ENCODE peak calls at places on chromosomes 2 and 18, in six cellular contexts. X is A549, E is HFFc6, K is lower lobe of right lung, H is tibial artery, J is cardiac fibroblast. D is an unnamed sample.

GRCh38 chr2:64686283-64686956 is 32.7 kb upstream of the SERTAD2 start:
- DNase-seq in J (no peak), E (no peak), H (no peak), K (no peak), X (no peak), D (no peak)

GRCh38 chr18:29651121-29651675 is 1391.3 kb downstream of the DSC3 start:
- DNase-seq in H (no peak), E (peak), X (no peak), J (peak), K (no peak), D (no peak)

GRCh38 chr2:157858846-157859245 is 17.3 kb downstream of the ACVR1 start:
- DNase-seq in K (no peak), E (no peak), H (no peak), J (no peak), X (no peak), D (no peak)

GRCh38 chr2:152694161-152694661 is 23.1 kb downstream of the PRPF40A start:
- DNase-seq in X (peak), E (peak), J (peak), K (no peak), H (no peak), D (no peak)

GRCh38 chr2:149164296-149164695 is 125.8 kb downstream of the LYPD6B start:
- DNase-seq in H (no peak), X (no peak), E (peak), K (no peak), J (no peak), D (no peak)

GRCh38 chr18:56433919-56434318 is 204.5 kb downstream of the TXNL1 start:
- DNase-seq in X (no peak), J (no peak), E (no peak), H (no peak), K (no peak), D (no peak)

GRCh38 chr2:7709907-7710306 is 792.7 kb downstream of the RNF144A start:
- DNase-seq in E (peak), X (no peak), J (no peak), K (no peak), H (no peak), D (no peak)

GRCh38 chr2:10339647-10340592 is 37.2 kb downstream of the HPCAL1 start:
- DNase-seq in E (no peak), X (no peak), H (no peak), J (no peak), K (no peak), D (no peak)

GRCh38 chr2:37469126-37469525 is 124.7 kb downstream of the QPCT start:
- DNase-seq in E (no peak), X (no peak), H (no peak), J (peak), K (no peak), D (no peak)

GRCh38 chr2:68086166-68086565 is 23.4 kb upstream of the C1D start:
- DNase-seq in E (no peak), X (no peak), K (no peak), J (no peak), H (no peak), D (no peak)

GRCh38 chr2:126645211-126645618 is 10.7 kb upstream of the GYPC start:
- DNase-seq in J (no peak), E (no peak), H (no peak), X (no peak), K (no peak), D (no peak)

GRCh38 chr2:24724111-24724775 is 68.9 kb downstream of the PTRHD1 start:
- DNase-seq in H (no peak), E (no peak), X (no peak), J (no peak), K (no peak), D (no peak)

GRCh38 chr18:48409591-48410094 is 460 bp upstream of the ZBTB7C start:
- DNase-seq in X (no peak), E (no peak), J (peak), K (peak), H (peak), D (peak)

GRCh38 chr2:218065239-218066006 is 3.6 kb upstream of the RUFY4 start:
- DNase-seq in K (no peak), X (no peak), E (no peak), H (no peak), J (no peak), D (no peak)

GRCh38 chr2:85154048-85154753 is 21.0 kb downstream of the TCF7L1 start:
- DNase-seq in H (no peak), E (no peak), K (no peak), J (peak), X (no peak), D (no peak)

GRCh38 chr2:102069311-102069974 is 73.1 kb upstream of the IL1R1 start:
- DNase-seq in E (no peak), K (no peak), X (no peak), J (peak), H (no peak), D (no peak)

GRCh38 chr2:118417417-118418125 is 329.3 kb downstream of the INSIG2 start:
- DNase-seq in J (no peak), X (no peak), H (no peak), E (no peak), K (no peak), D (no peak)

GRCh38 chr2:15949126-15949525 is 8.8 kb downstream of the MYCN start:
- DNase-seq in J (no peak), K (no peak), X (no peak), E (no peak), H (no peak), D (no peak)

GRCh38 chr2:19806591-19806990 is 95.2 kb downstream of the TTC32 start:
- DNase-seq in H (no peak), X (no peak), E (no peak), K (no peak), J (no peak), D (no peak)

GRCh38 chr18:54254265-54254758 is 15.0 kb upstream of the POLI start:
- DNase-seq in X (peak), J (peak), H (no peak), E (peak), K (no peak), D (no peak)

GRCh38 chr18:70029163-70029562 is 81.5 kb upstream of the CD226 start:
- DNase-seq in H (no peak), J (no peak), K (no peak), E (no peak), X (no peak), D (no peak)

GRCh38 chr2:101706121-101706818 is 8.8 kb downstream of the MAP4K4 start:
- DNase-seq in X (no peak), K (no peak), H (no peak), E (no peak), J (no peak), D (no peak)

GRCh38 chr2:152251811-152252210 is 76.2 kb upstream of the STAM2 start:
- DNase-seq in K (no peak), E (no peak), H (no peak), X (no peak), J (no peak), D (peak)

DNA sequence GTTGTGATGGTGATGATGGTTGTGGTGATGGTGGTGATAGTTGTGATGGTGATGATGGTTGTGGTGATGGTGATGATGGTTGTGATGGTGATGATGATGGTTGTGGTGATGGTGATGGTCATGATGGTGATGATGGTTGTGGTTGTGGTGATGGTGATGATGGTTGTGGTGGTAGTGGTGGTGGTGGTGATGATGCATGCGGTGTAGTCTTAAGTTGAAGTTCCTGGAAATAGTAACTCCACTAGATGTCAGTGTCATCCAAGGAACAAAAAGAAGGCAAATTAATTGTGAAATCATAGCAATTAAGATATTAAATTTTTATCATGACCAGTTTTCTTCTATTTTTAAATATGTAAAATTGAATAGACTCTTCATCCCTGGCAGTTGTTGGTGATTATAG is 309.2 kb downstream of the AGAP1 start:
- DNase-seq in K (no peak), X (no peak), J (peak), E (no peak), H (no peak), D (no peak)
- TF ChIP-seq CTCF in K (no peak), X (peak), J (no peak), E (peak), H (peak), D (peak)

GRCh38 chr2:48727560-48727959 is 28.0 kb downstream of the LHCGR start:
- DNase-seq in H (no peak), J (peak), K (no peak), E (no peak), X (no peak), D (no peak)
- TF ChIP-seq CTCF in H (no peak), J (peak), K (no peak), E (no peak), X (no peak), D (no peak)

GRCh38 chr2:121483021-121483420 is 47.7 kb upstream of the RNU4ATAC start:
- DNase-seq in X (no peak), E (no peak), H (no peak), J (peak), K (no peak), D (no peak)
- TF ChIP-seq CTCF in X (no peak), E (no peak), H (no peak), J (no peak), K (no peak), D (no peak)

DNA sequence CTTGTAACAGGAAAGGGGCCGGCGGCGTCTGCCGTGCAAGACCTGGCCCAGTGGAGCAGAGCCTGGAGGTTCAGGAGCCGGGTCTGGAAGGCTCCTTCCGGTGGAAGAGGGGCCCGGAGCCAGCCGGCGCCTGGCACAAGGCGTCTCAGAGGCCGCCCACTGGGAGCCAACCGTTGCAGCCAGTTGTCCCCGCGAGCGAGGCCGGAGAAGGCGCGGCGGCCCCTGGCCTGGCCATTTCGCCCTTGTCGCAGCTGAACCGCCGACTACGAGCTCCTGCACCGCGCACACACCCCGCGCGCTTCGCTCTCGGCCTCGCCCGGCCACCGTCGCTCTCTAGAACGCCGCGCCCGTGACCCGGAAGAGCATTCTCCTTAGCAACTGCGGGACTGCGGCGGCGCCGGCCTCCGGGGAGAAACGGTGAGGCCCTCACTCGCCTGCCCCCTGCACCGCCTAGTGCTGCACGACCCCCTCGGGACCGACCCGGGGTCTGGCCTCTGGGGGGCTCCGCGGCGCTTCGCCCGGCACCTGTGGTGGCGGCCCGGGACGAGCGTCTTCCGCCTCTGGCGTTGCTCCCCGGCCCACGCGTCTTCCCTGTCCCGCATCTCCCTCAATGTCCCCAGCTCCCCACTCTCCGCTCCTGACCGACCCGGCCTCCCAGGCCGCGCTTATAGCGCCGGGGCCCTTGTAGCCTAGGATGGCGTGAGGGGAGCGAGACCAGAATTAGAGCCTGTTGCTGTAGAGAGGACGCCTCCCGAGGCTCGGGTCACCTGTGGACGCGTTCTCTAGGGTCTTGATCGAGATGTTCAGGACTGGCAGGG is at the start of gene DIS3L2:
- DNase-seq in J (peak), H (peak), K (peak), E (peak), X (peak), D (peak)
- TF ChIP-seq CTCF in J (no peak), H (no peak), K (no peak), E (peak), X (no peak), D (no peak)

GRCh38 chr2:42961948-42962347 is 169.6 kb upstream of the HAAO start:
- DNase-seq in K (no peak), X (no peak), E (no peak), J (no peak), H (no peak), D (no peak)

GRCh38 chr2:42961385-42961800 is 169.0 kb upstream of the HAAO start:
- DNase-seq in J (peak), E (no peak), H (peak), X (no peak), K (no peak), D (no peak)

GRCh38 chr2:42959148-42959992 is 167.0 kb upstream of the HAAO start:
- DNase-seq in H (peak), K (no peak), X (no peak), E (no peak), J (peak), D (no peak)

GRCh38 chr2:42960835-42961165 is 168.4 kb upstream of the HAAO start:
- DNase-seq in J (peak), E (no peak), X (no peak), H (no peak), K (no peak), D (no peak)

GRCh38 chr2:42959993-42960834 is 167.8 kb upstream of the HAAO start:
- DNase-seq in K (no peak), H (no peak), J (no peak), X (no peak), E (no peak), D (no peak)
- TF ChIP-seq CTCF in K (no peak), H (no peak), J (no peak), X (no peak), E (no peak), D (no peak)